ENCODE peak calls at places on chromosome 10, in nine cellular contexts. F is NCI-H187; C is HCEC 1CT; X is cortex of kidney; W is amniotic stem cell; Y is CD8-positive, alpha-beta memory T cell; G is ELR; D is activated CD4-positive, alpha-beta T cell treated with anti-CD3 and anti-CD28 coated beads for 24 hours; V is fibroblast of the conjunctiva. L is an unnamed sample.

GRCh38 chr10:96279219-96279641 is 7.9 kb upstream of the BLNK start:
- DNase-seq in G (no peak), V (no peak), W (no peak), F (no peak), X (no peak), Y (no peak), D (no peak), C (no peak), L (no peak)

GRCh38 chr10:11112718-11113117 is 95.0 kb downstream of the CELF2 start:
- DNase-seq in C (no peak), X (no peak), G (no peak), F (no peak), W (no peak), Y (no peak), V (no peak), D (no peak), L (peak; percentile 89)

GRCh38 chr10:131059881-131060280 is 251.6 kb downstream of the TCERG1L start:
- DNase-seq in Y (no peak), G (no peak), C (no peak), F (no peak), V (no peak), D (no peak), W (no peak), X (no peak), L (no peak)

GRCh38 chr10:35341521-35341920 is 5.2 kb downstream of the CCNY start:
- DNase-seq in G (no peak), W (no peak), V (no peak), Y (no peak), D (no peak), F (no peak), X (no peak), C (no peak), L (no peak)

GRCh38 chr10:48480397-48481374 is 124.2 kb downstream of the ARHGAP22 start:
- DNase-seq in G (no peak), D (no peak), F (no peak), Y (no peak), X (no peak), W (no peak), C (no peak), V (no peak), L (no peak)

GRCh38 chr10:53458007-53458406 is 685.4 kb upstream of the MBL2 start:
- DNase-seq in F (no peak), X (no peak), W (no peak), V (no peak), C (no peak), Y (no peak), G (peak; percentile 8), D (no peak), L (no peak)

GRCh38 chr10:60901561-60902235 is 42.3 kb downstream of the RHOBTB1 start:
- DNase-seq in C (no peak), D (no peak), F (no peak), W (no peak), V (no peak), Y (no peak), X (no peak), G (no peak), L (no peak)

GRCh38 chr10:122044045-122044661 is 55.2 kb downstream of the TACC2 start:
- DNase-seq in V (no peak), W (no peak), D (no peak), G (no peak), X (no peak), Y (no peak), F (no peak), C (peak; percentile 60), L (no peak)

GRCh38 chr10:51405580-51406367 is 293.6 kb downstream of the CSTF2T start:
- DNase-seq in D (no peak), X (no peak), G (no peak), F (no peak), Y (no peak), W (no peak), V (no peak), C (no peak), L (no peak)

GRCh38 chr10:96614515-96614914 is 27.7 kb upstream of the TM9SF3 start:
- DNase-seq in F (no peak), V (peak; percentile 36), W (peak; percentile 74), Y (no peak), G (peak; percentile 94), C (peak; percentile 95), X (no peak), D (no peak), L (peak; percentile 75)